ENCODE peak calls at places on chromosomes 13 and 19, in six cellular contexts. Q is fibroblast of lung; A is CD8-positive, alpha-beta T cell; B is stomach; U is caudate nucleus; R is transverse colon. M is an unnamed sample.

GRCh38 chr13:109790951-109791605 is 4.7 kb upstream of the IRS2 start:
- DNase-seq in R (peak; percentile 36), B (no peak), U (peak; percentile 28), Q (peak; percentile 62), A (peak; percentile 43), M (peak; percentile 11)

GRCh38 chr19:982567-983170 is 1.5 kb upstream of the WDR18 start:
- DNase-seq in Q (peak; percentile 42), B (peak; percentile 79), R (peak; percentile 82), A (peak; percentile 58), U (peak; percentile 45), M (peak; percentile 57)

GRCh38 chr19:43430142-43430710 is 15.5 kb downstream of the TEX101 start:
- DNase-seq in Q (peak; percentile 25), U (no peak), B (no peak), R (peak; percentile 28), A (no peak), M (no peak)

GRCh38 chr19:29378126-29378525 is 147.7 kb upstream of the VSTM2B start:
- DNase-seq in B (no peak), R (no peak), A (no peak), U (no peak), Q (no peak), M (no peak)

GRCh38 chr19:45440259-45440638 is 16.5 kb upstream of the ERCC1 start:
- DNase-seq in A (no peak), B (no peak), Q (no peak), U (no peak), R (no peak), M (no peak)

GRCh38 chr19:13089139-13089856 is 13.4 kb downstream of the LYL1 start:
- DNase-seq in B (no peak), U (no peak), R (no peak), Q (no peak), A (peak; percentile 54), M (no peak)

GRCh38 chr19:32945260-32945659 is 26.5 kb downstream of the CEP89 start:
- DNase-seq in U (no peak), B (no peak), A (no peak), Q (no peak), R (no peak), M (no peak)

GRCh38 chr13:20118268-20119140 is 42.3 kb downstream of the GJA3 start:
- DNase-seq in B (peak; percentile 74), R (peak; percentile 76), A (peak; percentile 45), U (peak; percentile 70), Q (peak; percentile 59), M (peak; percentile 86)

GRCh38 chr19:19109601-19110000 is 28.7 kb downstream of the TMEM161A start:
- DNase-seq in R (no peak), U (no peak), Q (peak; percentile 12), A (no peak), B (no peak), M (no peak)

GRCh38 chr13:39567569-39567968 is 35.4 kb downstream of the LHFPL6 start:
- DNase-seq in B (no peak), Q (no peak), A (no peak), U (no peak), R (no peak), M (no peak)

DNA sequence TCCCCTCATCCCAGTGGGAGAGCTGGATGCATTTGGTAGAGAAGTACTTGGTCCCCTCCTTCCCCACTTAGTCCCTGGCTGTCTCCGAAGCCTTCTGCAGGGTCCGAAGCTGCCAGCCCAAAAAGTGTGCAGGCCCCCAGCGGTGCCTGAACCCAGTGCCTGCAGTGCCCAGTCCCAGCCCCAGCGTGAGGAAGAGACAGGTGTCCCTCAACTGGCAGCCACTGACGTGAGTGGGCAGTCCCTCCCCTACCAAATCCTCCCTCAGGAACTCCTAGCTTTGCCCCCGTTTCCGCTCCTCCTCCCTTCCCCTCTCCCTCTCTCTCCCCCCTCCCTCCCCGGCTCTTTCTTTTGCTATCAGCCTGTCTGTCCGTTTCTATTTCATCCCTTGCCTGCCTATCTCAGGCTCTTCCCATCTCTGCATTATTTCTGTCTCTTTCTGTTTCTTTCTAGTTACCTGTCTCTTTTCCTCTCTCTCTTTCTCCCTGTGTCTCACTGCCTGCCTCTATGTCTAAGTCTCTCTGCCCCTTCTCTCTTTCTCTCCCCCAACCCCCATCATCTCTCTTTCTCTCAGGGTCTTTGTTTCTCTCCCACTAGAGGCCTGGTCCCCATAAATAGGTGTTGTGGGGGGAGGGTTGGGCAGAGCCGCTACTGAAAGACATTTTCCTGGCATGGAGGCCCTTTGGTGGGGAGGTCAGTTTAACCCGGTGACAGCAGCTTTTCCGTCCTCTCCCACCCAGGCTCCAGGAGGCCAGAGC is 1.7 kb upstream of the LTBP4 start:
- DNase-seq in U (no peak), Q (peak; percentile 29), R (no peak), A (no peak), B (no peak), M (no peak)
- H3K27ac ChIP-seq in U (no peak overlapping the region), Q (no peak overlapping the region), R (peak overlapping the region; percentile 96), A (no peak overlapping the region), B (peak overlapping the region; percentile 17), M (peak overlapping the region; percentile 26)

DNA sequence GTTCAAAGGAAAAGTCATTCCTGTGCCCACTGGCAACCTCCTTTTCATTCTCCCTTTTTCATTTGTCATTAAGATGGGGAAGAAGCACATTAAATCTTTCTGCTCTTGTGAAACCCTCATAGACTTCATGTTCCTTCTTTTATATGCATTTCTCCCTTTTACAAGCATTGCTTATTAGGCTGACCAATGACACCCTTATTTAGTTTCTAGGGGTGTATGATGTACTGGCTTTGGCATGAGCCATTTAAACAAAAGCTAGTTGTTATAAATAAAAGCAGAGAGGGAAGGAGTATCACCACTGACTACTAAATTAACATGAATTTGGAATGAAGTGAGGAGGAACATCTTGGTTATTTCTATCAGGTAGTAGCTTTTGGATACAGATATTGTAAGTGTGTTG is 68.2 kb upstream of the PCDH9 start:
- DNase-seq in B (no peak), U (no peak), Q (peak; percentile 52), R (no peak), A (no peak), M (no peak)
- H3K27ac ChIP-seq in B (no peak overlapping the region), U (no peak overlapping the region), Q (no peak overlapping the region), R (no peak overlapping the region), A (no peak overlapping the region), M (no peak overlapping the region)

GRCh38 chr13:73056054-73056962 is 2.5 kb upstream of the KLF5 start:
- DNase-seq in U (no peak), R (no peak), Q (peak; percentile 49), B (no peak), A (no peak), M (no peak)

GRCh38 chr13:73058741-73059459 is at the start of gene KLF5:
- DNase-seq in R (peak; percentile 98), Q (peak; percentile 85), A (peak; percentile 85), B (peak; percentile 99), U (peak; percentile 85), M (peak; percentile 79)

GRCh38 chr13:73059460-73060250 is 850 bp downstream of the KLF5 start:
- DNase-seq in B (peak; percentile 75), R (no peak), Q (no peak), U (no peak), A (peak; percentile 28), M (peak; percentile 22)

GRCh38 chr13:73058432-73058740 is 419 bp upstream of the KLF5 start:
- DNase-seq in U (no peak), R (no peak), B (no peak), A (no peak), Q (no peak), M (no peak)

GRCh38 chr13:73057284-73058025 is 1.4 kb upstream of the KLF5 start:
- DNase-seq in Q (no peak), A (no peak), B (no peak), R (no peak), U (no peak), M (no peak)
- H3K27ac ChIP-seq in Q (no peak overlapping the region), A (no peak overlapping the region), B (no peak overlapping the region), R (peak overlapping the region; percentile 91), U (peak overlapping the region; percentile 70), M (no peak overlapping the region)

GRCh38 chr13:113449693-113450347 is 3.5 kb downstream of the ADPRHL1 start:
- DNase-seq in U (no peak), R (no peak), B (no peak), A (no peak), Q (no peak), M (no peak)
- H3K27ac ChIP-seq in U (no peak overlapping the region), R (peak overlapping the region; percentile 77), B (peak overlapping the region; percentile 91), A (no peak overlapping the region), Q (no peak overlapping the region), M (no peak overlapping the region)

GRCh38 chr19:48772503-48772953 is 17.2 kb downstream of the FGF21 start:
- DNase-seq in B (peak; percentile 89), R (no peak), U (no peak), Q (no peak), A (no peak), M (no peak)
- H3K27ac ChIP-seq in B (peak overlapping the region; percentile 77), R (no peak overlapping the region), U (no peak overlapping the region), Q (no peak overlapping the region), A (no peak overlapping the region), M (no peak overlapping the region)

DNA sequence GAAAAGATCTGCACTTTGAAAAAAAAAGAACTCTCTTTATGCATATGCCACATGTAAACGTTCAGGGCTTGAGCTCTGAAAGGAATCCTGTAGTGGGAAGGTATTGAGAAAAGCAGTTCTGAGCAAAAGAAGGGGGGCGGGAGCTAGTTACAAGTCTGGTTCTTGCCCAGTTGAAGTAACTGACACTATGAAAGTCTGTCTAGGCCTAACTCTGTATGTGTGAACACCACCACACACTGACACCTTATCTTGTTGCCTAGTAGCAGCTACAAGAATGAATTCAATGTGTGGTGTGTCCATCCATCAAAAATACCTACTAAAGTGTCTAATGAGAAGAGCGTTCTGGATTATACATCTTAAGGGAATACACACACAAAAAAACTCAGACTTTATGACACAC is 820.6 kb downstream of the DIAPH3 start:
- DNase-seq in U (no peak), Q (no peak), A (no peak), R (no peak), B (no peak), M (no peak)
- H3K27ac ChIP-seq in U (no peak overlapping the region), Q (no peak overlapping the region), A (no peak overlapping the region), R (no peak overlapping the region), B (no peak overlapping the region), M (no peak overlapping the region)

GRCh38 chr13:27965740-27966640 is 3.1 kb downstream of the CDX2 start:
- DNase-seq in B (peak; percentile 26), U (no peak), A (no peak), Q (no peak), R (peak; percentile 46), M (no peak)

GRCh38 chr13:27965343-27965739 is 3.8 kb downstream of the CDX2 start:
- DNase-seq in U (no peak), Q (no peak), B (no peak), A (no peak), R (no peak), M (no peak)

GRCh38 chr13:27967736-27968315 is 1.3 kb downstream of the CDX2 start:
- DNase-seq in A (no peak), B (peak; percentile 24), Q (no peak), R (no peak), U (no peak), M (no peak)

GRCh38 chr13:27967203-27967735 is 1.8 kb downstream of the CDX2 start:
- DNase-seq in B (peak; percentile 23), A (no peak), U (no peak), Q (no peak), R (no peak), M (no peak)

DNA sequence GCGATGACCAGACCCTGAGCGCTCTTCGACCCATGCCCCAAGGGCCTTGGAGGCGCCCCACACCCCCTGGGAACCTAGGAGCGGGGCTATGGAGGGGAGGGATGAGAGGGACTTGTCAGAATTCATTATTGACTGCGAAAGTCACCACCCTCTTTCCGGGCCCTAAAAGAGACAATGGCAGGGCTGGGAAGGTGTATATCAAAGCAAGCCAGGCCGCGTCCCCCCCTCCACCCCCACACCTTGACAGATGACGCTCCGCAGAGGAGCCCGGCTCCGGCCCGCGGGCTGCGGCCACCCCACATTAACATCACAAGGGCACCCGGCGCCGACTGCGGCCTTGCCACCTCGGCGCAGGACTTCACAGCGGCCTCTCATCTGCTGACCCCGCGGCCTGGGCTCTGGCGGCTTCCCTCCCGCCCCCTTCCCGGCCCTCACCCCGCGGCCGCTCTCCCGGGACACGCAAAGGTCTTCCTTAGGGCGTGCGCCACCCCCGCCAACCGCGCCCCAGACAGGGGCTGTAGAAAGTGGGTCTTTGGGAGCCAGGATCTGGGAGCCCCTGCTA is 2.4 kb downstream of the CDX2 start:
- DNase-seq in B (peak; percentile 24), R (no peak), U (no peak), A (no peak), Q (no peak), M (no peak)
- H3K27ac ChIP-seq in B (no peak overlapping the region), R (peak overlapping the region; percentile 94), U (no peak overlapping the region), A (no peak overlapping the region), Q (no peak overlapping the region), M (no peak overlapping the region)

M was measured in substantia nigra.